ENCODE peak calls at places on chromosomes 5 and 9, in four cellular contexts. E is K562, L is GM12878, Q is SK-N-SH. D is an unnamed sample.

GRCh38 chr5:137491121-137491520 is 8.0 kb downstream of the SPOCK1 start:
- DNase-seq in E (no peak), L (no peak), Q (no peak), D (no peak)

GRCh38 chr9:16150501-16150900 is 597.7 kb downstream of the CCDC171 start:
- DNase-seq in E (no peak), L (no peak), Q (peak; percentile 83), D (no peak)

GRCh38 chr5:134437340-134438267 is 25.9 kb upstream of the CDKN2AIPNL start:
- DNase-seq in E (peak; percentile 80), L (no peak), Q (no peak), D (no peak)

GRCh38 chr9:121694582-121694981 is 43.1 kb downstream of the DAB2IP start:
- DNase-seq in E (no peak), L (no peak), Q (no peak), D (no peak)

GRCh38 chr5:119943148-119943547 is 313.8 kb downstream of the FAM170A start:
- DNase-seq in E (no peak), L (no peak), Q (no peak), D (no peak)

GRCh38 chr9:111833941-111834340 is 39.2 kb upstream of the SHOC1 start:
- DNase-seq in E (no peak), L (no peak), Q (no peak), D (no peak)

GRCh38 chr5:105872569-105873270 is 1798.0 kb downstream of the EFNA5 start:
- DNase-seq in E (no peak), L (no peak), Q (no peak), D (no peak)

GRCh38 chr9:118575341-118576070 is 793.7 kb downstream of the BRINP1 start:
- DNase-seq in E (no peak), L (no peak), Q (no peak), D (no peak)

GRCh38 chr5:127813633-127814171 is 110.5 kb downstream of the CCDC192 start:
- DNase-seq in E (no peak), L (no peak), Q (no peak), D (no peak)

GRCh38 chr9:70347046-70347445 is 67.4 kb downstream of the KLF9 start:
- DNase-seq in E (no peak), L (no peak), Q (no peak), D (no peak)

GRCh38 chr9:116692619-116693018 is 5.5 kb downstream of the TRIM32 start:
- DNase-seq in E (no peak), L (no peak), Q (no peak), D (no peak)

GRCh38 chr5:178113141-178113787 is at the start of gene N4BP3:
- DNase-seq in E (peak; percentile 98), L (no peak), Q (peak; percentile 91), D (peak; percentile 86)

GRCh38 chr5:72138943-72139467 is 31.7 kb downstream of the MAP1B start:
- DNase-seq in E (peak; percentile 21), L (peak; percentile 15), Q (no peak), D (no peak)

GRCh38 chr5:109045710-109046109 is 298.0 kb downstream of the FER start:
- DNase-seq in E (no peak), L (no peak), Q (no peak), D (no peak)

GRCh38 chr5:178672635-178673034 is 45.8 kb upstream of the CLK4 start:
- DNase-seq in E (no peak), L (no peak), Q (no peak), D (no peak)

GRCh38 chr9:138046641-138047301 is 169.2 kb downstream of the CACNA1B start:
- DNase-seq in E (no peak), L (no peak), Q (peak; percentile 13), D (no peak)

GRCh38 chr5:134100283-134101011 is 14.0 kb upstream of the TCF7 start:
- DNase-seq in E (no peak), L (peak; percentile 94), Q (peak; percentile 45), D (peak; percentile 36)

GRCh38 chr5:113092683-113093082 is 116.1 kb downstream of the DCP2 start:
- DNase-seq in E (no peak), L (no peak), Q (no peak), D (no peak)

GRCh38 chr5:23332650-23333251 is 174.7 kb upstream of the PRDM9 start:
- DNase-seq in E (peak; percentile 5), L (no peak), Q (peak; percentile 1), D (no peak)

GRCh38 chr5:136056336-136056735 is 27.5 kb downstream of the TGFBI start:
- DNase-seq in E (no peak), L (no peak), Q (no peak), D (no peak)

GRCh38 chr5:136058972-136059354 is 30.2 kb downstream of the TGFBI start:
- DNase-seq in E (no peak), L (no peak), Q (no peak), D (no peak)

GRCh38 chr5:136056771-136057335 is 28.1 kb downstream of the TGFBI start:
- DNase-seq in E (no peak), L (no peak), Q (no peak), D (no peak)

GRCh38 chr5:136057401-136057951 is 28.7 kb downstream of the TGFBI start:
- DNase-seq in E (no peak), L (no peak), Q (no peak), D (no peak)

DNA sequence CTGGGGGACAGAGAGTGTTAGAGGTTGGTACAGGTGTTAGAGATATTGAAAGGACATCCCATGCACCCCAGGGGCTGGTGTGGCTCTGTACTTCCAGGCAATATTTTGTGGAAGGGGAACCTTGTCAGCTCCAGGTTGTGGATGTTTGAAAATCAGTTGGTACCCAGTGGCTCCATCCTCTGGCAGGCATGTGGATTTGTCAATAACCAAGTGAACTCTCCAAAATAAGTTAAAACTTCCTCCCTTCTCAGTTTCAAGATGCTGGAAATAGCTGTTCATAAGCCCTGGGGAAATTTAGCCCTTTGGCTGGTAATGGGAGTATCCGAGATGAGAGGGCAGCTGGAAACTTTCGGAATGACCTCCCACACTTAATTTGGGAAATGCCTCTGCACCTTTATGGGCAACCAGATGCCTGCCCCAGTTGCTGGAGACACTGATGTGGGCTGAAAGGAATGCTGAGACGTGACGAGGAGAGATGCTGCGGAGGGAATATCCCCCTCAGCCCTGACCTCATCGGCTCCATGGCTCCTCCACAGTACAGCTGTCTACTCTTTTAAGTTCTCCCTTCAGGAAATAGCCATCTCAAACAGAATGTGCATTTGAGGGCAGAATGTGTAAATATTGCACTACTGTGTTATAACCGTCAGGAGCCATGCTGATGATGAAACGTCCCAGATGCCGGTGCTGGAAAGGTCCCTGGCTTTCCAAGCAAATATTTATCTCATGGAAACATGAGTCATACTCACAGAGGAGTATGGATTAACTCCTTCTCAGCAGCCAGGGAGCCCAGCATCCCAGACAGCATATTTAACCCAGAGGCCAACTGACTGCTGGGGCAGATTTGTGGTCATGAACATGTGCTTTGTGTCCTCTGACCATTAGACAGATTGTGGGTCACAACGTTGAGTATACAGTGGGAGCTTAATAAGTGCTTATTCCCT is 29.5 kb downstream of the TGFBI start:
- DNase-seq in E (no peak), L (no peak), Q (no peak), D (peak; percentile 33)
- TF ChIP-seq USF1 in E (no peak), L (no peak), Q (no peak), D (no peak)

DNA sequence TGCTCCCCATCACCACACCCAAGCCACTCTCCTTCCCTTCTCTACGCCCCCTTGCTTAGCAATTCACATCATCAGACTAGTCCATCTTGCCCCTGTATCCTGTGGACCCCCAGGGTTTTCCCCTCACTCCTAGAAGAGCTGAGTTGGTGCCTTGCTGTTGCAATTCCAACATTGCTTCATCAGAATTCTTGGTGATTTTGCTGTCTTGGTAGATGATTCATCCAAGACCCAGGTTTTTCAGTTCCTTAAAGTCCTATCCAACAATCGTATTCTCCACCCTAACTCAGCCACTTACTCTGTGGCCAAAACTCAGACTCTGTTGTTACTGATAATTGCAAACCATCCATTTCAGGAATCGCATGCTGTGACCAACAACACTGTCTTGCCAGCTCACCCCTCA is 21.4 kb upstream of the CCNJL start:
- DNase-seq in E (no peak), L (no peak), Q (no peak), D (no peak)
- TF ChIP-seq USF1 in E (no peak), L (no peak), Q (no peak), D (no peak)

GRCh38 chr5:129664336-129664937 is 83.5 kb upstream of the MINAR2 start:
- DNase-seq in E (peak; percentile 24), L (no peak), Q (peak; percentile 16), D (peak; percentile 51)
- TF ChIP-seq USF1 in E (no peak), L (no peak), Q (no peak), D (no peak)

GRCh38 chr9:37297592-37297991 is 124.9 kb upstream of the GRHPR start:
- DNase-seq in E (no peak), L (no peak), Q (no peak), D (no peak)

GRCh38 chr9:37302277-37302676 is 120.2 kb upstream of the GRHPR start:
- DNase-seq in E (no peak), L (peak; percentile 90), Q (no peak), D (no peak)

GRCh38 chr9:37301369-37302172 is 120.9 kb upstream of the GRHPR start:
- DNase-seq in E (no peak), L (no peak), Q (no peak), D (no peak)

GRCh38 chr9:37295796-37296195 is 126.7 kb upstream of the GRHPR start:
- DNase-seq in E (peak; percentile 40), L (no peak), Q (no peak), D (no peak)

GRCh38 chr9:37300620-37301368 is 121.7 kb upstream of the GRHPR start:
- DNase-seq in E (no peak), L (no peak), Q (no peak), D (no peak)
- TF ChIP-seq USF1 in E (no peak), L (no peak), Q (no peak), D (no peak)

DNA sequence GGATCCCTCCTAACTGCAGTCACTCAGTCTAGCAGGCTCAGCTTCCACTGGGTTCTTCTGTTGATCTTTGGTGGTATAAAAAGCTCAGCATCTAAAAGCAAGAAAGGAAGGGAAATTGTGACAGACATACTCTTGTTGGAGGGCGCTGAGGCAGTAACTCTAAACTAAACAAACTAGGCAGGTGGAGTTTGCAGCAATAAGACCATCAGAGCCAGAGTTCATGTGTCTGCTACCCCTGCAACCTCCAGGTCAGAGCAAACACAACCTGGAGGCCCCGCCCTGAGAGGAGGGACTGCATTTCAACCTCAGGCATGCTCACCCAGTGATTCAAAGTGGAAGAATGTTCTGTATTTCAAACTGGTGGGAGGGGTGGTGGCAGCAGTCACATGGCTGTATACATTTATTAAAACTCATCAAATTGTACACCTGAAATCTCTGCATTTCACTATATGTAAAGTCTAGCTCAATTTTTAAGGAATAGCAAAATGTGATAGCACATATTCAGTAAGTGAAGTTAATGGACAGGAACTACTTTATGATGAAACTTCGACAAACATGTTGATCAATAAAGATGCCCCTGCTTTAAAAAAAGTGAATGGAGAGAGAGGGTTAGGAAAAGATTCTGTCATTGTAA is 7.1 kb downstream of the ACTL7A start:
- DNase-seq in E (no peak), L (no peak), Q (no peak), D (no peak)
- TF ChIP-seq USF1 in E (no peak), L (no peak), Q (no peak), D (no peak)

GRCh38 chr9:87959916-87960581 is 14.3 kb downstream of the CDK20 start:
- DNase-seq in E (no peak), L (no peak), Q (no peak), D (no peak)
- TF ChIP-seq USF1 in E (no peak), L (no peak), Q (no peak), D (no peak)

DNA sequence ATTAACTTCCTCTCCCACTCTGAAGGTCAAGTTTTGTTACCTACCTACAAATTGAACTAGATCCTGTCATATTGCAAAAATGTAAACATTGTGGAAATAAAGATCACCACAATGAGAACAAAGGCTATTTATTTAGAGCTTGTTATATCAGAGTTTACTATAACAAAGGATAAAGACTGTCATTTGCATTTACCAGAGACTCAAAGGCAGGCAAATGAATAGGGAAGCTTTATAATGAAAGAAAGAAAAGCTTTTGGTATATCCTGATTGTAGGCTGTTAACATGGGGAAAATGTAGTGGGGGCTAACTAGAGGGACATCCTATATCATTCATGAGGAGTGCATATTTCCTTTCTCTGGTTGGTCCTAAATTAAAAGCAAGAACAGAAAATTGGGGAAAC is 403.5 kb upstream of the TYRP1 start:
- DNase-seq in E (no peak), L (no peak), Q (no peak), D (no peak)
- TF ChIP-seq USF1 in E (no peak), L (no peak), Q (no peak), D (no peak)